ENCODE peak calls at places on chromosomes 12 and 14, in nine cellular contexts. Z is esophagus muscularis mucosa, M is suprapubic skin, Q is lower leg skin, B is adrenal gland, C is thyroid gland, P is Peyer's patch, G is ovary, X is H54. H is an unnamed sample.

GRCh38 chr12:71945121-71945520 is 6.5 kb downstream of the TPH2 start:
- DNase-seq in Z (no peak), M (no peak), Q (no peak), B (no peak), C (no peak), P (no peak), G (no peak), X (no peak), H (no peak)

GRCh38 chr14:63650336-63650952 is 8.8 kb upstream of the WDR89 start:
- DNase-seq in Z (no peak), M (no peak), Q (no peak), B (no peak), C (peak), P (no peak), G (no peak), X (no peak), H (no peak)

GRCh38 chr12:96881608-96882007 is 25.4 kb upstream of the NEDD1 start:
- DNase-seq in Z (no peak), M (no peak), Q (no peak), B (no peak), C (no peak), P (no peak), G (no peak), X (no peak), H (no peak)

GRCh38 chr12:113858828-113859386 is 107.2 kb downstream of the RBM19 start:
- DNase-seq in Z (no peak), M (no peak), Q (no peak), B (no peak), C (no peak), P (no peak), G (no peak), X (no peak), H (no peak)

GRCh38 chr12:111442301-111443045 is 36.8 kb downstream of the SH2B3 start:
- DNase-seq in Z (no peak), M (no peak), Q (no peak), B (peak), C (no peak), P (no peak), G (peak), X (no peak), H (peak)

GRCh38 chr12:48002179-48002601 is 2.1 kb downstream of the COL2A1 start:
- DNase-seq in Z (no peak), M (no peak), Q (no peak), B (no peak), C (no peak), P (no peak), G (peak), X (no peak), H (no peak)

GRCh38 chr12:25395227-25395626 is 144.5 kb upstream of the KRAS start:
- DNase-seq in Z (no peak), M (no peak), Q (no peak), B (no peak), C (no peak), P (no peak), G (no peak), X (no peak), H (no peak)

GRCh38 chr14:21537088-21537424 is 10.9 kb upstream of the SALL2 start:
- DNase-seq in Z (no peak), M (no peak), Q (no peak), B (no peak), C (no peak), P (no peak), G (no peak), X (no peak), H (no peak)

GRCh38 chr14:31257244-31257553 is 49.6 kb upstream of the HECTD1 start:
- DNase-seq in Z (no peak), M (no peak), Q (no peak), B (no peak), C (no peak), P (no peak), G (no peak), X (no peak), H (no peak)

GRCh38 chr14:51463461-51463860 is 188.2 kb upstream of the FRMD6 start:
- DNase-seq in Z (peak), M (no peak), Q (no peak), B (no peak), C (peak), P (no peak), G (no peak), X (no peak), H (no peak)

GRCh38 chr14:55454264-55455151 is 14.1 kb upstream of the TBPL2 start:
- DNase-seq in Z (peak), M (no peak), Q (no peak), B (peak), C (peak), P (no peak), G (peak), X (no peak), H (peak)

GRCh38 chr12:50566066-50566465 is 61.3 kb downstream of the DIP2B start:
- DNase-seq in Z (no peak), M (no peak), Q (no peak), B (no peak), C (peak), P (no peak), G (no peak), X (no peak), H (no peak)

GRCh38 chr12:88733003-88733402 is 152.7 kb upstream of the KITLG start:
- DNase-seq in Z (no peak), M (no peak), Q (no peak), B (no peak), C (no peak), P (no peak), G (no peak), X (no peak), H (no peak)

GRCh38 chr12:45989857-45990467 is 412 bp downstream of the SCAF11 start:
- DNase-seq in Z (peak), M (peak), Q (peak), B (peak), C (peak), P (no peak), G (peak), X (peak), H (peak)

GRCh38 chr12:3216726-3217682 is 139.8 kb downstream of the TSPAN9 start:
- DNase-seq in Z (no peak), M (no peak), Q (no peak), B (no peak), C (no peak), P (no peak), G (no peak), X (peak), H (no peak)

GRCh38 chr14:103057372-103058208 is at the start of gene CDC42BPB:
- DNase-seq in Z (peak), M (peak), Q (peak), B (peak), C (peak), P (peak), G (peak), X (peak), H (peak)

GRCh38 chr12:12797789-12798142 is 12.3 kb downstream of the APOLD1 start:
- DNase-seq in Z (no peak), M (no peak), Q (no peak), B (no peak), C (no peak), P (no peak), G (no peak), X (no peak), H (no peak)

GRCh38 chr14:94394594-94395305 is 6.3 kb upstream of the SERPINA1 start:
- DNase-seq in Z (no peak), M (no peak), Q (peak), B (peak), C (peak), P (no peak), G (no peak), X (no peak), H (peak)

GRCh38 chr14:75306917-75307699 is 28.5 kb downstream of the FOS start:
- DNase-seq in Z (no peak), M (no peak), Q (no peak), B (no peak), C (no peak), P (peak), G (no peak), X (no peak), H (no peak)

GRCh38 chr12:69339999-69340398 is 8.2 kb upstream of the LYZ start:
- DNase-seq in Z (no peak), M (no peak), Q (no peak), B (no peak), C (no peak), P (no peak), G (no peak), X (no peak), H (no peak)

GRCh38 chr12:66066071-66066928 is 64.2 kb downstream of the LLPH start:
- DNase-seq in Z (peak), M (no peak), Q (no peak), B (no peak), C (peak), P (no peak), G (no peak), X (no peak), H (no peak)

GRCh38 chr12:31245822-31246469 is 80.0 kb downstream of the SINHCAF start:
- DNase-seq in Z (peak), M (no peak), Q (no peak), B (no peak), C (no peak), P (no peak), G (no peak), X (no peak), H (no peak)

GRCh38 chr12:54374555-54375257 is 9.8 kb downstream of the ZNF385A start:
- DNase-seq in Z (no peak), M (no peak), Q (no peak), B (no peak), C (no peak), P (no peak), G (peak), X (no peak), H (no peak)

GRCh38 chr14:103288076-103288766 is 45.8 kb upstream of the EIF5 start:
- DNase-seq in Z (no peak), M (no peak), Q (no peak), B (no peak), C (no peak), P (no peak), G (no peak), X (no peak), H (no peak)

GRCh38 chr12:116592116-116592637 is 33.0 kb downstream of the MAP1LC3B2 start:
- DNase-seq in Z (no peak), M (no peak), Q (no peak), B (peak), C (peak), P (no peak), G (peak), X (no peak), H (peak)

GRCh38 chr12:78185651-78186050 is 355.0 kb downstream of the NAV3 start:
- DNase-seq in Z (no peak), M (no peak), Q (no peak), B (no peak), C (no peak), P (no peak), G (no peak), X (no peak), H (no peak)

GRCh38 chr14:75566321-75566720 is 12.1 kb upstream of the FLVCR2 start:
- DNase-seq in Z (no peak), M (no peak), Q (no peak), B (no peak), C (no peak), P (no peak), G (no peak), X (no peak), H (no peak)

GRCh38 chr12:67752226-67752732 is 103.7 kb downstream of the DYRK2 start:
- DNase-seq in Z (no peak), M (no peak), Q (no peak), B (no peak), C (no peak), P (no peak), G (no peak), X (no peak), H (no peak)

GRCh38 chr12:127760996-127761395 is 506.0 kb upstream of the TMEM132C start:
- DNase-seq in Z (no peak), M (no peak), Q (no peak), B (no peak), C (no peak), P (no peak), G (no peak), X (no peak), H (no peak)

GRCh38 chr12:13004986-13005385 is 4.9 kb upstream of the HEBP1 start:
- DNase-seq in Z (no peak), M (no peak), Q (no peak), B (no peak), C (no peak), P (no peak), G (no peak), X (no peak), H (no peak)

GRCh38 chr12:21988619-21989018 is 47.4 kb upstream of the ABCC9 start:
- DNase-seq in Z (no peak), M (no peak), Q (no peak), B (no peak), C (no peak), P (no peak), G (no peak), X (no peak), H (no peak)

GRCh38 chr14:101557811-101558738 is 3.2 kb upstream of the DIO3 start:
- DNase-seq in Z (no peak), M (no peak), Q (peak), B (no peak), C (no peak), P (no peak), G (peak), X (no peak), H (peak)

GRCh38 chr12:8834230-8834629 is 11.8 kb downstream of the A2ML1 start:
- DNase-seq in Z (no peak), M (no peak), Q (no peak), B (no peak), C (no peak), P (no peak), G (no peak), X (no peak), H (no peak)

GRCh38 chr12:94207467-94208432 is 59.4 kb downstream of the PLXNC1 start:
- DNase-seq in Z (no peak), M (no peak), Q (no peak), B (peak), C (no peak), P (peak), G (no peak), X (no peak), H (peak)

GRCh38 chr12:77124767-77125166 is 59.4 kb upstream of the E2F7 start:
- DNase-seq in Z (no peak), M (no peak), Q (no peak), B (no peak), C (no peak), P (no peak), G (no peak), X (no peak), H (no peak)

GRCh38 chr12:95623554-95624170 is 72.4 kb upstream of the USP44 start:
- DNase-seq in Z (no peak), M (no peak), Q (peak), B (peak), C (peak), P (no peak), G (peak), X (peak), H (peak)

GRCh38 chr14:100108042-100108825 is 43.0 kb downstream of the EVL start:
- DNase-seq in Z (peak), M (peak), Q (peak), B (peak), C (peak), P (peak), G (peak), X (peak), H (peak)

GRCh38 chr14:100108840-100109593 is 43.8 kb downstream of the EVL start:
- DNase-seq in Z (no peak), M (no peak), Q (no peak), B (no peak), C (no peak), P (no peak), G (peak), X (no peak), H (no peak)

GRCh38 chr14:100114109-100114765 is 45.2 kb downstream of the DEGS2 start:
- DNase-seq in Z (no peak), M (no peak), Q (no peak), B (no peak), C (no peak), P (no peak), G (no peak), X (no peak), H (no peak)

GRCh38 chr14:100109594-100109955 is 44.4 kb downstream of the EVL start:
- DNase-seq in Z (no peak), M (no peak), Q (no peak), B (no peak), C (no peak), P (no peak), G (peak), X (no peak), H (no peak)

GRCh38 chr14:100110801-100111200 is 45.6 kb downstream of the EVL start:
- DNase-seq in Z (no peak), M (no peak), Q (no peak), B (no peak), C (no peak), P (no peak), G (no peak), X (no peak), H (no peak)
- TF ChIP-seq POLR2A in Z (no peak), M (no peak), Q (no peak), B (no peak), C (no peak), P (no peak), G (no peak), X (no peak), H (no peak)

DNA sequence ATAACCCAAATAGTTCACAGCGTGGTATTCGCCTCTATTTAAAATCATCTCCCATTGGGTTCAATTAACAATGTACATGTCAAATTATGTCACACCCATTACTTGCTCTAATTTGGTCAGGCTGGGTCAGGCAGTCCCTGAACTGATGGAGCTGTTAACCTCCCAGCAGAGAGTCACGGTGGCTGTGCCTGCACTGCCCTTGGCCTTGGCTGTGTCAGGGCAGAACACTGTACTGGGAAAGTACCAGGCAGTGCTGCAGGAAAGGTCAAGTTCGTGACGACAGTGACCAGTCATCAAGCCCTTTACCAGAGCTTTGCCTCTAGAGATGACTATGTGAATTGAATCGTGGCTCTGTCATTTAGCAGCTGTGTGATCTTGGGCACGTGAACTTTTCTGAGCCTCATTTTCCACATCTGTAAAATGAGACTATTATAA is 100.0 kb downstream of the ARF6 start:
- DNase-seq in Z (no peak), M (no peak), Q (no peak), B (peak), C (no peak), P (no peak), G (no peak), X (no peak), H (no peak)
- TF ChIP-seq POLR2A in Z (no peak), M (no peak), Q (no peak), B (peak), C (no peak), P (no peak), G (no peak), X (no peak), H (no peak)

GRCh38 chr12:109098142-109098652 is 800 bp downstream of the UNG start:
- DNase-seq in Z (no peak), M (no peak), Q (peak), B (peak), C (peak), P (no peak), G (peak), X (peak), H (peak)
- TF ChIP-seq POLR2A in Z (peak), M (no peak), Q (no peak), B (peak), C (peak), P (no peak), G (peak), X (no peak), H (peak)

DNA sequence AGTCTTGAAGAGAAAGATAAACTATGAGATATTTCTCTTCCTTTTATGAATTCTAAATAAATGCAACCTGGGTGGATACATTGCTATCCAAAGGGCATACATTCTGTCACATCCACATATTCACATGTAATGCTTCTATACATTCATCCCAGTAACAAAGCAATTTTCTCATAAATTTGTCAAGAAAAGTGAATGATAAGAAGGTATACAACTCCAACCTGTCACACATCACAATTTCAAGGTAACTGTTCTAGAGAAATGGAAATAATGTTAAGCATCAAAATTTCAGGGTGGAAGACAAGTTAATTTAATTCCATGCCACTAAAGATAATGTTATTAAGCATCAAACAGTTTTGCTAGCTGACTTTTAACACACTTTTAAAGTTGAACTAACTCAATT is 212.9 kb downstream of the SYT10 start:
- DNase-seq in Z (no peak), M (no peak), Q (no peak), B (no peak), C (no peak), P (no peak), G (no peak), X (no peak), H (no peak)
- TF ChIP-seq POLR2A in Z (no peak), M (no peak), Q (no peak), B (no peak), C (no peak), P (no peak), G (no peak), X (no peak), H (no peak)

GRCh38 chr14:104750658-104751057 is 2.3 kb upstream of the SIVA1 start:
- DNase-seq in Z (no peak), M (no peak), Q (no peak), B (no peak), C (no peak), P (no peak), G (no peak), X (no peak), H (no peak)

GRCh38 chr14:104747876-104748275 is 5.1 kb upstream of the SIVA1 start:
- DNase-seq in Z (no peak), M (no peak), Q (no peak), B (no peak), C (no peak), P (no peak), G (no peak), X (no peak), H (no peak)

GRCh38 chr14:104749958-104750529 is 2.9 kb upstream of the SIVA1 start:
- DNase-seq in Z (no peak), M (no peak), Q (no peak), B (no peak), C (no peak), P (no peak), G (no peak), X (no peak), H (no peak)

GRCh38 chr14:104746951-104747481 is 5.9 kb upstream of the SIVA1 start:
- DNase-seq in Z (no peak), M (no peak), Q (no peak), B (no peak), C (no peak), P (no peak), G (no peak), X (no peak), H (peak)

GRCh38 chr14:104749111-104749649 is 3.8 kb upstream of the SIVA1 start:
- DNase-seq in Z (no peak), M (no peak), Q (no peak), B (no peak), C (no peak), P (no peak), G (no peak), X (no peak), H (peak)
- TF ChIP-seq POLR2A in Z (no peak), M (no peak), Q (no peak), B (no peak), C (no peak), P (peak), G (no peak), X (no peak), H (no peak)

GRCh38 chr12:131176266-131176665 is 222.6 kb downstream of the ADGRD1 start:
- DNase-seq in Z (peak), M (no peak), Q (no peak), B (no peak), C (no peak), P (no peak), G (no peak), X (no peak), H (no peak)
- TF ChIP-seq POLR2A in Z (no peak), M (no peak), Q (no peak), B (no peak), C (no peak), P (no peak), G (no peak), X (no peak), H (no peak)